ENCODE peak calls at places on chromosomes 2 and 18, in five cellular contexts. S, O, F, W and A are unnamed samples.

GRCh38 chr2:96198937-96199336 is 9.7 kb downstream of the STARD7 start:
- DNase-seq in S (no peak), O (no peak), F (no peak), W (no peak), A (no peak)

GRCh38 chr2:233445152-233445830 is 91.0 kb downstream of the DGKD start:
- DNase-seq in S (no peak), O (no peak), F (no peak), W (no peak), A (no peak)

GRCh38 chr18:59052965-59053960 is 86.4 kb upstream of the SEC11C start:
- DNase-seq in S (no peak), O (no peak), F (no peak), W (no peak), A (no peak)

GRCh38 chr2:222651721-222652420 is 4.0 kb downstream of the FARSB start:
- DNase-seq in S (no peak), O (no peak), F (no peak), W (no peak), A (no peak)

GRCh38 chr2:29811378-29811777 is 110.0 kb downstream of the ALK start:
- DNase-seq in S (no peak), O (no peak), F (peak), W (no peak), A (no peak)

GRCh38 chr2:232592687-232593407 is 40.6 kb upstream of the EFHD1 start:
- DNase-seq in S (no peak), O (no peak), F (peak), W (no peak), A (peak)

GRCh38 chr2:176139170-176139611 is 9.7 kb downstream of the HOXD8 start:
- DNase-seq in S (peak), O (no peak), F (no peak), W (no peak), A (no peak)

GRCh38 chr18:59085797-59086196 is 53.9 kb upstream of the SEC11C start:
- DNase-seq in S (no peak), O (no peak), F (no peak), W (no peak), A (peak)

GRCh38 chr2:8244634-8245033 is 437.2 kb upstream of the ID2 start:
- DNase-seq in S (no peak), O (no peak), F (no peak), W (no peak), A (no peak)

GRCh38 chr2:241011751-241012510 is 13.5 kb downstream of the SNED1 start:
- DNase-seq in S (peak), O (no peak), F (no peak), W (no peak), A (no peak)

GRCh38 chr2:126889501-126890135 is 9.1 kb upstream of the TEX51 start:
- DNase-seq in S (peak), O (no peak), F (no peak), W (no peak), A (no peak)

GRCh38 chr2:7523557-7524210 is 606.5 kb downstream of the RNF144A start:
- DNase-seq in S (no peak), O (no peak), F (no peak), W (no peak), A (no peak)

GRCh38 chr2:37588316-37588777 is 83.1 kb downstream of the CDC42EP3 start:
- DNase-seq in S (no peak), O (no peak), F (peak), W (no peak), A (peak)

GRCh38 chr18:3451989-3452749 is 2.2 kb downstream of the TGIF1 start:
- DNase-seq in S (no peak), O (peak), F (peak), W (no peak), A (peak)

GRCh38 chr2:165203689-165204559 is at the start of gene SCN3A:
- DNase-seq in S (peak), O (peak), F (peak), W (no peak), A (peak)

GRCh38 chr18:24677011-24677410 is 216.6 kb downstream of the HRH4 start:
- DNase-seq in S (no peak), O (no peak), F (no peak), W (no peak), A (no peak)

GRCh38 chr2:108612153-108612513 is 77.9 kb downstream of the LIMS1 start:
- DNase-seq in S (no peak), O (no peak), F (no peak), W (no peak), A (peak)

GRCh38 chr2:215401896-215402379 is 33.9 kb downstream of the FN1 start:
- DNase-seq in S (no peak), O (no peak), F (no peak), W (no peak), A (peak)

GRCh38 chr18:55400590-55401274 is 187.3 kb downstream of the TCF4 start:
- DNase-seq in S (no peak), O (no peak), F (no peak), W (no peak), A (peak)

GRCh38 chr2:85915606-85916303 is 27.0 kb upstream of the ST3GAL5 start:
- DNase-seq in S (no peak), O (no peak), F (no peak), W (no peak), A (no peak)

GRCh38 chr2:20645301-20645701 is 5.6 kb downstream of the HS1BP3 start:
- DNase-seq in S (no peak), O (no peak), F (no peak), W (no peak), A (no peak)

GRCh38 chr2:113910110-113910717 is 20.3 kb downstream of the ACTR3 start:
- DNase-seq in S (no peak), O (no peak), F (no peak), W (no peak), A (peak)

GRCh38 chr2:61898810-61899209 is 6.7 kb upstream of the COMMD1 start:
- DNase-seq in S (no peak), O (no peak), F (no peak), W (no peak), A (peak)

GRCh38 chr18:12048827-12049175 is 44.8 kb upstream of the ANKRD62 start:
- DNase-seq in S (no peak), O (no peak), F (no peak), W (no peak), A (peak)

GRCh38 chr18:50429207-50429948 is 54.5 kb downstream of the SKA1 start:
- DNase-seq in S (no peak), O (no peak), F (no peak), W (no peak), A (peak)

GRCh38 chr18:28112056-28112470 is 64.9 kb downstream of the CDH2 start:
- DNase-seq in S (no peak), O (no peak), F (no peak), W (no peak), A (peak)

GRCh38 chr18:69408522-69408921 is 7.8 kb downstream of the DOK6 start:
- DNase-seq in S (no peak), O (no peak), F (no peak), W (no peak), A (no peak)

GRCh38 chr18:75474332-75474731 is 46.8 kb upstream of the SMIM21 start:
- DNase-seq in S (no peak), O (no peak), F (no peak), W (no peak), A (no peak)

GRCh38 chr18:75478996-75479870 is 51.7 kb upstream of the SMIM21 start:
- DNase-seq in S (no peak), O (peak), F (no peak), W (no peak), A (peak)

GRCh38 chr18:75475228-75475627 is 47.7 kb upstream of the SMIM21 start:
- DNase-seq in S (no peak), O (no peak), F (no peak), W (no peak), A (peak)

GRCh38 chr18:75480487-75480886 is 53.0 kb upstream of the SMIM21 start:
- DNase-seq in S (no peak), O (no peak), F (no peak), W (no peak), A (no peak)

GRCh38 chr18:75477913-75478312 is 50.4 kb upstream of the SMIM21 start:
- DNase-seq in S (no peak), O (no peak), F (no peak), W (no peak), A (peak)
- H3K4ac ChIP-seq in S (no peak), O (no peak), F (no peak), W (no peak), A (no peak)

GRCh38 chr2:204550738-204551137 is 5.5 kb downstream of the PARD3B start:
- DNase-seq in S (no peak), O (no peak), F (peak), W (no peak), A (peak)
- H3K23ac ChIP-seq in S (no peak), O (no peak), F (no peak), W (no peak), A (no peak)

GRCh38 chr2:187051350-187051749 is 202.4 kb upstream of the ZSWIM2 start:
- DNase-seq in S (no peak), O (no peak), F (no peak), W (no peak), A (no peak)

GRCh38 chr2:187055463-187055862 is 206.5 kb upstream of the ZSWIM2 start:
- DNase-seq in S (no peak), O (no peak), F (no peak), W (no peak), A (peak)

GRCh38 chr2:187057466-187057865 is 208.5 kb upstream of the ZSWIM2 start:
- DNase-seq in S (no peak), O (no peak), F (no peak), W (no peak), A (no peak)

GRCh38 chr2:187054501-187055319 is 205.7 kb upstream of the ZSWIM2 start:
- DNase-seq in S (peak), O (no peak), F (peak), W (no peak), A (no peak)

GRCh38 chr2:187056416-187057333 is 207.7 kb upstream of the ZSWIM2 start:
- DNase-seq in S (no peak), O (no peak), F (no peak), W (no peak), A (no peak)
- H2BK12ac ChIP-seq in S (no peak), O (no peak), F (no peak), W (no peak), A (no peak)

GRCh38 chr2:47046271-47046670 is 108.8 kb downstream of the STPG4 start:
- DNase-seq in S (no peak), O (no peak), F (no peak), W (no peak), A (no peak)
- H3K4ac ChIP-seq in S (no peak), O (no peak), F (no peak), W (no peak), A (no peak)

DNA sequence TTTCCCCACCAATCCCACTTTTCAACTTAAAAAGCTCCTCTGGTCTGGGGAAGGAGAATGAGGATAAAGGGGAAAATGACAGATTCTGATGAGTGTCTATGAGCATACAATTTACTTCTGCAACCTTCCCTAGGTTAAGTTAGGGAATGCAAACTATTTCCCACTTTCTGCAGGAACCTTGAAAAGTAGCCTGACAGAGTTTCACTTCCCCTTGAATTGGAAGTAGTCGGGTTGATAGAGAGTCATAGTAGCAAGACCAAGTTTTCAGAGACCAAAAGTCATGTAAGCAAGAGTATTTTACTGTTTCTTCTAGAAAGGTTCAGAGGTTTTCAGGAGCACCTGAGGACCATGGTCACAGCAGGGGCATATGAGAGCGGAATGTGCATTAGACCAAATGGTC is 815.1 kb downstream of the CPS1 start:
- DNase-seq in S (no peak), O (no peak), F (no peak), W (no peak), A (no peak)
- H3K23ac ChIP-seq in S (no peak), O (no peak), F (no peak), W (no peak), A (no peak)

GRCh38 chr2:55282110-55282917 is 13.3 kb upstream of the MTIF2 start:
- DNase-seq in S (peak), O (peak), F (peak), W (peak), A (peak)

GRCh38 chr2:55283083-55283482 is 14.1 kb upstream of the MTIF2 start:
- DNase-seq in S (no peak), O (no peak), F (no peak), W (no peak), A (no peak)

DNA sequence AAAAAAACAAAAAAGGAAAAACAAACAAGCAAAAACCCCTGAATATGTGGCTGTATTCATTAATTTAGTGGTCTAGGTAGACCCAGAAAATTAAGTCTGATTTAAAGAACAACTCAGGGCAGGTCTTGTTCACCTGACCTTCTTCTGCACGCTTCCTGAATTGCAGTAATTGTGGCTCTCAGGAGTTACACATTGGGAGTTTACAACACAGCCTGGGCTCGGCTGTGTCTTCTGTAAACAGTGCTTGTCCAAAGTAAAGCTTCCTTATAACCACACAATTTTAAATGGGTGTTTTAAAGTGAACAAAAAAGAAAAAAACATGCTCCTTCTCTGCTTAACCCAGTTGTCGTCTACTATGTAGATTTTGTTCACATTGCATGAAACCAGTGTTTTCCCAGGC is 8.3 kb upstream of the MTIF2 start:
- DNase-seq in S (no peak), O (no peak), F (no peak), W (no peak), A (no peak)
- H2BK12ac ChIP-seq in S (no peak), O (no peak), F (no peak), W (peak), A (no peak)